ENCODE peak calls at places on chromosome 4, in seven cellular contexts. E is DMS53; A is dorsolateral prefrontal cortex; I is germinal center; X is amniotic stem cell; Z is renal cortical epithelial cell; D is Jurkat, Clone E6-1. K is an unnamed sample.
A peak's percentile ranks its signal among the peaks of the same experiment; 100 is the strongest.

GRCh38 chr4:2842667-2843022 is 999 bp upstream of the ADD1 start:
- DNase-seq in I (no peak), X (no peak), D (no peak), E (peak; percentile 55), A (no peak), Z (no peak), K (no peak)

GRCh38 chr4:180333156-180333555 is 1910.0 kb upstream of the TENM3 start:
- DNase-seq in A (no peak), X (no peak), D (no peak), I (no peak), E (no peak), Z (no peak), K (no peak)

GRCh38 chr4:80492761-80493160 is 157.2 kb downstream of the CFAP299 start:
- DNase-seq in A (no peak), I (no peak), E (peak; percentile 67), X (no peak), D (peak; percentile 88), Z (no peak), K (no peak)

GRCh38 chr4:76354517-76355473 is 48.3 kb downstream of the STBD1 start:
- DNase-seq in E (no peak), Z (no peak), D (peak; percentile 61), I (no peak), X (no peak), A (no peak), K (no peak)

GRCh38 chr4:176927664-176928063 is 134.9 kb upstream of the VEGFC start:
- DNase-seq in X (peak; percentile 84), A (no peak), D (no peak), Z (peak; percentile 66), E (no peak), I (no peak), K (peak; percentile 12)

GRCh38 chr4:56907009-56907408 is 691 bp upstream of the REST start:
- DNase-seq in D (no peak), E (peak; percentile 35), Z (no peak), X (no peak), A (no peak), I (peak; percentile 14), K (no peak)

GRCh38 chr4:68907230-68907629 is 44.4 kb downstream of the UGT2A3 start:
- DNase-seq in A (no peak), D (no peak), X (no peak), Z (no peak), I (no peak), E (peak; percentile 17), K (no peak)

GRCh38 chr4:141246243-141246642 is 25.5 kb downstream of the ZNF330 start:
- DNase-seq in E (no peak), A (no peak), X (peak; percentile 23), D (no peak), Z (peak; percentile 83), I (no peak), K (peak; percentile 13)

GRCh38 chr4:54513231-54513630 is 144.5 kb upstream of the KIT start:
- DNase-seq in I (no peak), A (no peak), D (no peak), X (peak; percentile 27), Z (peak; percentile 10), E (no peak), K (no peak)

GRCh38 chr4:185309770-185310169 is 86.0 kb downstream of the LRP2BP start:
- DNase-seq in I (peak; percentile 27), E (no peak), D (no peak), X (no peak), A (no peak), Z (no peak), K (no peak)

GRCh38 chr4:40763228-40763716 is 13.5 kb downstream of the NSUN7 start:
- DNase-seq in I (no peak), A (no peak), Z (peak; percentile 49), X (no peak), D (peak; percentile 70), E (no peak), K (no peak)

GRCh38 chr4:163816494-163816893 is 322.0 kb downstream of the TMA16 start:
- DNase-seq in I (no peak), A (no peak), E (peak; percentile 2), D (peak; percentile 0), Z (no peak), X (no peak), K (no peak)

GRCh38 chr4:105061136-105061696 is 85.5 kb upstream of the TET2 start:
- DNase-seq in X (no peak), E (peak; percentile 64), I (peak; percentile 24), Z (peak; percentile 90), D (no peak), A (no peak), K (peak; percentile 61)

GRCh38 chr4:128844931-128845330 is 35.4 kb downstream of the JADE1 start:
- DNase-seq in I (no peak), A (no peak), X (no peak), Z (no peak), D (no peak), E (peak; percentile 27), K (no peak)

GRCh38 chr4:100118213-100118612 is 72.1 kb downstream of the DDIT4L start:
- DNase-seq in X (no peak), D (no peak), Z (peak; percentile 57), E (no peak), I (no peak), A (no peak), K (no peak)

GRCh38 chr4:63106600-63106999 is 1302.7 kb downstream of the TECRL start:
- DNase-seq in Z (no peak), I (no peak), E (no peak), A (no peak), D (no peak), X (no peak), K (no peak)

GRCh38 chr4:38177035-38177791 is 217.0 kb downstream of the PTTG2 start:
- DNase-seq in X (no peak), D (peak; percentile 93), Z (no peak), I (no peak), A (no peak), E (no peak), K (no peak)